ENCODE peak calls at places on chromosomes 4 and X, in seven cellular contexts. One of them, this sample, is unnamed. For H3K9me3, the result is how much of the 10 kb centered on the place peaks cover.

GRCh38 chr4:102263024-102263787 is 82.1 kb downstream of the SLC39A8 start:
- DNase-seq in sigmoid colon: no peak
- DNase-seq in A549: peak
- DNase-seq in fibroblast of lung: peak
- DNase-seq in lung: no peak
- DNase-seq in cardiac muscle cell: peak
- DNase-seq in Peyer's patch: no peak
- DNase-seq in this sample: peak

GRCh38 chr4:77240469-77241066 is 83.6 kb downstream of the CCNG2 start:
- DNase-seq in sigmoid colon: no peak
- DNase-seq in cardiac muscle cell: peak
- DNase-seq in fibroblast of lung: peak
- DNase-seq in lung: peak
- DNase-seq in A549: peak
- DNase-seq in Peyer's patch: peak
- DNase-seq in this sample: peak

GRCh38 chrX:13885591-13885990 is 68.7 kb upstream of the GPM6B start:
- DNase-seq in lung: no peak
- DNase-seq in Peyer's patch: no peak
- DNase-seq in A549: no peak
- DNase-seq in fibroblast of lung: peak
- DNase-seq in cardiac muscle cell: no peak
- DNase-seq in sigmoid colon: no peak
- DNase-seq in this sample: no peak

GRCh38 chr4:478373-478772 is 20.6 kb downstream of the ZNF721 start:
- DNase-seq in cardiac muscle cell: peak
- DNase-seq in Peyer's patch: no peak
- DNase-seq in A549: no peak
- DNase-seq in fibroblast of lung: peak
- DNase-seq in lung: no peak
- DNase-seq in sigmoid colon: no peak
- DNase-seq in this sample: no peak

GRCh38 chr4:15366660-15367059 is 61.2 kb upstream of the C1QTNF7 start:
- DNase-seq in Peyer's patch: no peak
- DNase-seq in A549: no peak
- DNase-seq in lung: no peak
- DNase-seq in cardiac muscle cell: no peak
- DNase-seq in sigmoid colon: no peak
- DNase-seq in fibroblast of lung: no peak
- DNase-seq in this sample: no peak

GRCh38 chrX:148634591-148634990 is 134.2 kb downstream of the AFF2 start:
- DNase-seq in fibroblast of lung: no peak
- DNase-seq in cardiac muscle cell: no peak
- DNase-seq in sigmoid colon: no peak
- DNase-seq in Peyer's patch: no peak
- DNase-seq in lung: no peak
- DNase-seq in A549: no peak
- DNase-seq in this sample: no peak

GRCh38 chr4:99410075-99410474 is 25.1 kb downstream of the ADH7 start:
- DNase-seq in cardiac muscle cell: no peak
- DNase-seq in sigmoid colon: no peak
- DNase-seq in Peyer's patch: no peak
- DNase-seq in A549: no peak
- DNase-seq in fibroblast of lung: no peak
- DNase-seq in lung: no peak
- DNase-seq in this sample: no peak

GRCh38 chr4:138234254-138234653 is 7.9 kb downstream of the SLC7A11 start:
- DNase-seq in fibroblast of lung: no peak
- DNase-seq in A549: no peak
- DNase-seq in sigmoid colon: no peak
- DNase-seq in Peyer's patch: no peak
- DNase-seq in cardiac muscle cell: no peak
- DNase-seq in lung: no peak
- DNase-seq in this sample: no peak

GRCh38 chrX:6456196-6456595 is 78.7 kb downstream of the VCX3A start:
- DNase-seq in cardiac muscle cell: no peak
- DNase-seq in fibroblast of lung: no peak
- DNase-seq in Peyer's patch: no peak
- DNase-seq in lung: no peak
- DNase-seq in A549: no peak
- DNase-seq in sigmoid colon: no peak
- DNase-seq in this sample: no peak

GRCh38 chrX:53239474-53239873 is 14.5 kb upstream of the KDM5C start:
- DNase-seq in lung: no peak
- DNase-seq in sigmoid colon: no peak
- DNase-seq in cardiac muscle cell: no peak
- DNase-seq in Peyer's patch: no peak
- DNase-seq in A549: peak
- DNase-seq in fibroblast of lung: no peak
- DNase-seq in this sample: no peak

GRCh38 chr4:155403886-155404285 is 27.1 kb upstream of the MAP9 start:
- DNase-seq in A549: peak
- DNase-seq in fibroblast of lung: peak
- DNase-seq in sigmoid colon: no peak
- DNase-seq in cardiac muscle cell: peak
- DNase-seq in lung: no peak
- DNase-seq in Peyer's patch: no peak
- DNase-seq in this sample: no peak

GRCh38 chrX:20285513-20285912 is 18.8 kb upstream of the RPS6KA3 start:
- DNase-seq in A549: no peak
- DNase-seq in fibroblast of lung: peak
- DNase-seq in Peyer's patch: no peak
- DNase-seq in sigmoid colon: no peak
- DNase-seq in cardiac muscle cell: no peak
- DNase-seq in lung: no peak
- DNase-seq in this sample: no peak

GRCh38 chr4:41050840-41051775 is 163.2 kb downstream of the APBB2 start:
- DNase-seq in lung: no peak
- DNase-seq in Peyer's patch: no peak
- DNase-seq in A549: no peak
- DNase-seq in fibroblast of lung: no peak
- DNase-seq in sigmoid colon: no peak
- DNase-seq in cardiac muscle cell: no peak
- DNase-seq in this sample: no peak

GRCh38 chrX:69262036-69262905 is 97.0 kb upstream of the PJA1 start:
- DNase-seq in A549: no peak
- DNase-seq in lung: no peak
- DNase-seq in fibroblast of lung: peak
- DNase-seq in sigmoid colon: no peak
- DNase-seq in cardiac muscle cell: peak
- DNase-seq in Peyer's patch: no peak
- DNase-seq in this sample: no peak

GRCh38 chr4:75724066-75724866 is at the start of gene USO1:
- DNase-seq in A549: peak
- DNase-seq in Peyer's patch: peak
- DNase-seq in cardiac muscle cell: peak
- DNase-seq in fibroblast of lung: peak
- DNase-seq in sigmoid colon: peak
- DNase-seq in lung: peak
- DNase-seq in this sample: peak

GRCh38 chr4:79107014-79107413 is 167.8 kb upstream of the PAQR3 start:
- DNase-seq in A549: no peak
- DNase-seq in Peyer's patch: no peak
- DNase-seq in lung: no peak
- DNase-seq in cardiac muscle cell: no peak
- DNase-seq in sigmoid colon: no peak
- DNase-seq in fibroblast of lung: no peak
- DNase-seq in this sample: no peak

GRCh38 chrX:24396236-24396929 is 35.9 kb downstream of the SUPT20HL1 start:
- DNase-seq in sigmoid colon: no peak
- DNase-seq in A549: no peak
- DNase-seq in cardiac muscle cell: peak
- DNase-seq in Peyer's patch: no peak
- DNase-seq in fibroblast of lung: peak
- DNase-seq in lung: no peak
- DNase-seq in this sample: no peak

DNA sequence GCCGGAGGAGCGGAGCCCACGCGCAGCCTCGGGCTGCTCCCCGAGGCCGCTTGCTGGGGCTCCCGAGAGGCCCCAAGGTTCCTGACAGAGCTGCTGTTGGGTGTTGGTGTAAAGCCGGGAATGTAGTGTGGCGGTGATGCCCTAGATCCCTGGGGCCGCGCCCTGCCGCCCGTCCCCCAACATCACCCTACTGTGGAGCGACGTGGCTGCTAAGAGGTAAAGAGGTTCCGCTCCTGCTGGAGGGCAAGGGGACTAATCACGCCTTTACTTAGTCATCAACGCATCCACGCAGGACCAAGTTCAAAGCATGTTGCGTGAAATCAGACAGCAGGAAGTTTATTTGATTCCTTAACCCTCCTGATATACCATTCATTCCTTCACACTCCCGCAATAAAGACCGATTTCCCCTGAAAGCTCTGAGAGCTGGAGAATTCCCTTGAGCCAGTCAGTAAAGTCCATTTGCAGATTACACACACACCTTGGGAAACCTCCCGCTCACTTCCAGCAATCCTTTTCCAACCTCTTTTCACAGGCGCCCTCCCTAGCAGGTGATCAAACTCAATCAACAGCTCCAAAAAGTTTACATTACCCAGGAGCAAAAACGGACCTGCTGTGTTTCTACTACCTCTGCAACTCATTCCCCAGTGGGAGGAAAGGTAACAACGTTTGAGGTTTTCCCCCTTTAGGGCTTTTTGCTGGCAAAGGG is 578 bp upstream of the GABRA2 start:
- DNase-seq in A549: no peak
- DNase-seq in fibroblast of lung: no peak
- DNase-seq in lung: no peak
- DNase-seq in cardiac muscle cell: no peak
- DNase-seq in Peyer's patch: no peak
- DNase-seq in sigmoid colon: no peak
- DNase-seq in this sample: no peak
- H3K4me3 ChIP-seq in A549: peak
- H3K4me3 ChIP-seq in fibroblast of lung: peak
- H3K4me3 ChIP-seq in lung: no peak
- H3K4me3 ChIP-seq in cardiac muscle cell: peak
- H3K4me3 ChIP-seq in Peyer's patch: no peak
- H3K4me3 ChIP-seq in sigmoid colon: peak
- H3K4me3 ChIP-seq in this sample: no peak

GRCh38 chr4:45099471-45099870 is 373.1 kb upstream of the GNPDA2 start:
- DNase-seq in lung: no peak
- DNase-seq in cardiac muscle cell: no peak
- DNase-seq in A549: no peak
- DNase-seq in fibroblast of lung: no peak
- DNase-seq in Peyer's patch: no peak
- DNase-seq in sigmoid colon: no peak
- DNase-seq in this sample: no peak
- H3K9me3 ChIP-seq in lung: under half
- H3K9me3 ChIP-seq in cardiac muscle cell: under half
- H3K9me3 ChIP-seq in A549: under half
- H3K9me3 ChIP-seq in fibroblast of lung: under half
- H3K9me3 ChIP-seq in Peyer's patch: under half
- H3K9me3 ChIP-seq in sigmoid colon: under half
- H3K9me3 ChIP-seq in this sample: under half

DNA sequence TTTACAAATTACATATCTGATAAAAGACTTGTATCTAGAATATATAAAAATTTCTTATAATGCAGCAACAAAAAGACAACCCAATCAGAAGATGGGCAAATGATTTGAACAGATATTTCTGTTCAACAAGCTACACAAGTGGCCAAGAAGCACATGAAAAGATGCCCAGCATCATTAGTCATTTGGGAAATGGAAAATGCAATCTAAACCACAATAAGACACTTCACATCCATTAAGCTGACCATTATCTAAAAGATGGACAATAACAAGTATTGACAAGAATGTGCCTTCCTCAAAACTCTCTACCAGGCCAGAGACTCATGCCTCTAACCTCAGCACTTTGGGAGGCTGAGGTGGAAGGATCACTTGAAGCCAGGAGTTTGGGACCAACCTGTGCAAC is 53.9 kb downstream of the SPINK2 start:
- DNase-seq in fibroblast of lung: peak
- DNase-seq in sigmoid colon: no peak
- DNase-seq in Peyer's patch: no peak
- DNase-seq in lung: no peak
- DNase-seq in A549: no peak
- DNase-seq in cardiac muscle cell: no peak
- DNase-seq in this sample: no peak
- H3K27ac ChIP-seq in fibroblast of lung: no peak
- H3K27ac ChIP-seq in sigmoid colon: no peak
- H3K27ac ChIP-seq in Peyer's patch: no peak
- H3K27ac ChIP-seq in lung: no peak
- H3K27ac ChIP-seq in A549: no peak
- H3K27ac ChIP-seq in cardiac muscle cell: no peak
- H3K27ac ChIP-seq in this sample: no peak

GRCh38 chr4:108465886-108466491 is 154.4 kb upstream of the RPL34 start:
- DNase-seq in cardiac muscle cell: no peak
- DNase-seq in lung: no peak
- DNase-seq in Peyer's patch: no peak
- DNase-seq in sigmoid colon: no peak
- DNase-seq in A549: no peak
- DNase-seq in fibroblast of lung: peak
- DNase-seq in this sample: no peak

GRCh38 chr4:108466936-108467902 is 153.2 kb upstream of the RPL34 start:
- DNase-seq in sigmoid colon: no peak
- DNase-seq in cardiac muscle cell: peak
- DNase-seq in fibroblast of lung: peak
- DNase-seq in A549: no peak
- DNase-seq in lung: no peak
- DNase-seq in Peyer's patch: no peak
- DNase-seq in this sample: peak
- H3K4me3 ChIP-seq in sigmoid colon: no peak
- H3K4me3 ChIP-seq in cardiac muscle cell: no peak
- H3K4me3 ChIP-seq in fibroblast of lung: no peak
- H3K4me3 ChIP-seq in A549: no peak
- H3K4me3 ChIP-seq in lung: no peak
- H3K4me3 ChIP-seq in Peyer's patch: no peak
- H3K4me3 ChIP-seq in this sample: peak

GRCh38 chr4:149321438-149321837 is 494.2 kb downstream of the IQCM start:
- DNase-seq in sigmoid colon: no peak
- DNase-seq in lung: no peak
- DNase-seq in Peyer's patch: no peak
- DNase-seq in A549: no peak
- DNase-seq in cardiac muscle cell: no peak
- DNase-seq in fibroblast of lung: no peak
- DNase-seq in this sample: no peak
- H3K9me3 ChIP-seq in sigmoid colon: under half
- H3K9me3 ChIP-seq in lung: under half
- H3K9me3 ChIP-seq in Peyer's patch: under half
- H3K9me3 ChIP-seq in A549: under half
- H3K9me3 ChIP-seq in cardiac muscle cell: under half
- H3K9me3 ChIP-seq in fibroblast of lung: under half
- H3K9me3 ChIP-seq in this sample: under half

GRCh38 chrX:2430265-2430825 is 70.4 kb downstream of the DHRSX start:
- DNase-seq in sigmoid colon: no peak
- DNase-seq in Peyer's patch: no peak
- DNase-seq in A549: no peak
- DNase-seq in lung: peak
- DNase-seq in fibroblast of lung: no peak
- DNase-seq in cardiac muscle cell: no peak
- DNase-seq in this sample: no peak
- H3K27ac ChIP-seq in sigmoid colon: no peak
- H3K27ac ChIP-seq in Peyer's patch: no peak
- H3K27ac ChIP-seq in A549: no peak
- H3K27ac ChIP-seq in lung: no peak
- H3K27ac ChIP-seq in fibroblast of lung: no peak
- H3K27ac ChIP-seq in cardiac muscle cell: no peak
- H3K27ac ChIP-seq in this sample: no peak

This sample was measured in naive thymus-derived CD4-positive, alpha-beta T cell.